ENCODE peak calls at places on chromosome 20, in nine cellular contexts. One of them, this sample, is unnamed.
A peak's percentile ranks its signal among the peaks of the same experiment; 100 is the strongest.

GRCh38 chr20:64164123-64164836 is at the start of gene MYT1:
- DNase-seq in IMR-90: no peak
- DNase-seq in GM23338: no peak
- DNase-seq in left lung: no peak
- DNase-seq in astrocyte of the spinal cord: no peak
- DNase-seq in NT2/D1: no peak
- DNase-seq in HCT116: no peak
- DNase-seq in neural progenitor cell: no peak
- DNase-seq in testis: no peak
- DNase-seq in this sample: peak; percentile 56

GRCh38 chr20:62885808-62886708 is 24.4 kb upstream of the TCFL5 start:
- DNase-seq in astrocyte of the spinal cord: no peak
- DNase-seq in left lung: peak; percentile 62
- DNase-seq in NT2/D1: no peak
- DNase-seq in GM23338: no peak
- DNase-seq in IMR-90: no peak
- DNase-seq in testis: no peak
- DNase-seq in neural progenitor cell: no peak
- DNase-seq in HCT116: no peak
- DNase-seq in this sample: no peak

GRCh38 chr20:17794400-17794799 is 94.6 kb downstream of the BANF2 start:
- DNase-seq in GM23338: no peak
- DNase-seq in testis: no peak
- DNase-seq in astrocyte of the spinal cord: no peak
- DNase-seq in IMR-90: no peak
- DNase-seq in left lung: no peak
- DNase-seq in NT2/D1: no peak
- DNase-seq in neural progenitor cell: no peak
- DNase-seq in HCT116: no peak
- DNase-seq in this sample: no peak

GRCh38 chr20:32112862-32113261 is 3.3 kb downstream of the TM9SF4 start:
- DNase-seq in GM23338: no peak
- DNase-seq in NT2/D1: no peak
- DNase-seq in testis: peak; percentile 28
- DNase-seq in HCT116: no peak
- DNase-seq in neural progenitor cell: no peak
- DNase-seq in astrocyte of the spinal cord: no peak
- DNase-seq in left lung: no peak
- DNase-seq in IMR-90: no peak
- DNase-seq in this sample: no peak

GRCh38 chr20:21027569-21027968 is 78.6 kb downstream of the LINC00237 start:
- DNase-seq in NT2/D1: peak; percentile 38
- DNase-seq in neural progenitor cell: peak; percentile 63
- DNase-seq in left lung: no peak
- DNase-seq in testis: no peak
- DNase-seq in astrocyte of the spinal cord: no peak
- DNase-seq in GM23338: peak; percentile 87
- DNase-seq in IMR-90: no peak
- DNase-seq in HCT116: peak; percentile 54
- DNase-seq in this sample: peak; percentile 15

GRCh38 chr20:57698867-57699275 is 10.9 kb downstream of the PMEPA1 start:
- DNase-seq in HCT116: no peak
- DNase-seq in GM23338: no peak
- DNase-seq in left lung: no peak
- DNase-seq in neural progenitor cell: no peak
- DNase-seq in IMR-90: no peak
- DNase-seq in NT2/D1: no peak
- DNase-seq in astrocyte of the spinal cord: no peak
- DNase-seq in testis: no peak
- DNase-seq in this sample: no peak

GRCh38 chr20:3121271-3121911 is 36.9 kb upstream of the AVP start:
- DNase-seq in GM23338: no peak
- DNase-seq in astrocyte of the spinal cord: no peak
- DNase-seq in IMR-90: no peak
- DNase-seq in testis: no peak
- DNase-seq in HCT116: no peak
- DNase-seq in NT2/D1: no peak
- DNase-seq in neural progenitor cell: no peak
- DNase-seq in left lung: no peak
- DNase-seq in this sample: no peak

GRCh38 chr20:2234788-2235187 is 61.0 kb upstream of the TGM3 start:
- DNase-seq in NT2/D1: peak; percentile 63
- DNase-seq in astrocyte of the spinal cord: peak; percentile 44
- DNase-seq in neural progenitor cell: peak; percentile 53
- DNase-seq in HCT116: no peak
- DNase-seq in left lung: no peak
- DNase-seq in GM23338: peak; percentile 77
- DNase-seq in testis: no peak
- DNase-seq in IMR-90: no peak
- DNase-seq in this sample: no peak

GRCh38 chr20:57659789-57660509 is 39.7 kb upstream of the ZBP1 start:
- DNase-seq in left lung: peak; percentile 61
- DNase-seq in testis: peak; percentile 7
- DNase-seq in IMR-90: no peak
- DNase-seq in NT2/D1: no peak
- DNase-seq in GM23338: no peak
- DNase-seq in astrocyte of the spinal cord: no peak
- DNase-seq in HCT116: no peak
- DNase-seq in neural progenitor cell: no peak
- DNase-seq in this sample: no peak

GRCh38 chr20:50191566-50192363 is 1.1 kb downstream of the CEBPB start:
- DNase-seq in left lung: peak; percentile 87
- DNase-seq in neural progenitor cell: peak; percentile 84
- DNase-seq in GM23338: peak; percentile 78
- DNase-seq in NT2/D1: no peak
- DNase-seq in testis: peak; percentile 66
- DNase-seq in HCT116: no peak
- DNase-seq in astrocyte of the spinal cord: peak; percentile 56
- DNase-seq in IMR-90: peak; percentile 28
- DNase-seq in this sample: peak; percentile 51

GRCh38 chr20:54208492-54209044 is 681 bp downstream of the PFDN4 start:
- DNase-seq in NT2/D1: no peak
- DNase-seq in IMR-90: peak; percentile 63
- DNase-seq in neural progenitor cell: peak; percentile 38
- DNase-seq in testis: peak; percentile 53
- DNase-seq in GM23338: peak; percentile 45
- DNase-seq in astrocyte of the spinal cord: peak; percentile 58
- DNase-seq in HCT116: no peak
- DNase-seq in left lung: no peak
- DNase-seq in this sample: peak; percentile 19

GRCh38 chr20:46757754-46758678 is 48.6 kb downstream of the SLC2A10 start:
- DNase-seq in IMR-90: peak; percentile 60
- DNase-seq in GM23338: peak; percentile 81
- DNase-seq in left lung: no peak
- DNase-seq in astrocyte of the spinal cord: peak; percentile 55
- DNase-seq in NT2/D1: peak; percentile 58
- DNase-seq in neural progenitor cell: peak; percentile 76
- DNase-seq in testis: peak; percentile 75
- DNase-seq in HCT116: peak; percentile 48
- DNase-seq in this sample: peak; percentile 74

GRCh38 chr20:63264519-63264918 is 8.1 kb upstream of the ARFGAP1 start:
- DNase-seq in NT2/D1: no peak
- DNase-seq in IMR-90: no peak
- DNase-seq in HCT116: no peak
- DNase-seq in GM23338: no peak
- DNase-seq in neural progenitor cell: no peak
- DNase-seq in left lung: no peak
- DNase-seq in testis: no peak
- DNase-seq in astrocyte of the spinal cord: no peak
- DNase-seq in this sample: no peak

GRCh38 chr20:46520540-46520939 is 7.2 kb upstream of the ZNF334 start:
- DNase-seq in neural progenitor cell: no peak
- DNase-seq in IMR-90: no peak
- DNase-seq in GM23338: no peak
- DNase-seq in NT2/D1: no peak
- DNase-seq in HCT116: no peak
- DNase-seq in testis: no peak
- DNase-seq in left lung: no peak
- DNase-seq in astrocyte of the spinal cord: no peak
- DNase-seq in this sample: no peak

GRCh38 chr20:61692476-61692875 is 373.2 kb downstream of the TAF4 start:
- DNase-seq in GM23338: no peak
- DNase-seq in neural progenitor cell: no peak
- DNase-seq in IMR-90: no peak
- DNase-seq in HCT116: no peak
- DNase-seq in NT2/D1: no peak
- DNase-seq in astrocyte of the spinal cord: no peak
- DNase-seq in left lung: no peak
- DNase-seq in testis: no peak
- DNase-seq in this sample: no peak

GRCh38 chr20:32589769-32590168 is 4.6 kb upstream of the NOL4L start:
- DNase-seq in left lung: no peak
- DNase-seq in testis: no peak
- DNase-seq in astrocyte of the spinal cord: no peak
- DNase-seq in neural progenitor cell: no peak
- DNase-seq in HCT116: no peak
- DNase-seq in IMR-90: no peak
- DNase-seq in NT2/D1: no peak
- DNase-seq in GM23338: no peak
- DNase-seq in this sample: no peak

GRCh38 chr20:17663486-17663885 is 18.6 kb downstream of the RRBP1 start:
- DNase-seq in GM23338: peak; percentile 32
- DNase-seq in left lung: no peak
- DNase-seq in NT2/D1: no peak
- DNase-seq in testis: no peak
- DNase-seq in astrocyte of the spinal cord: peak; percentile 68
- DNase-seq in neural progenitor cell: peak; percentile 70
- DNase-seq in HCT116: no peak
- DNase-seq in IMR-90: peak; percentile 42
- DNase-seq in this sample: no peak

DNA sequence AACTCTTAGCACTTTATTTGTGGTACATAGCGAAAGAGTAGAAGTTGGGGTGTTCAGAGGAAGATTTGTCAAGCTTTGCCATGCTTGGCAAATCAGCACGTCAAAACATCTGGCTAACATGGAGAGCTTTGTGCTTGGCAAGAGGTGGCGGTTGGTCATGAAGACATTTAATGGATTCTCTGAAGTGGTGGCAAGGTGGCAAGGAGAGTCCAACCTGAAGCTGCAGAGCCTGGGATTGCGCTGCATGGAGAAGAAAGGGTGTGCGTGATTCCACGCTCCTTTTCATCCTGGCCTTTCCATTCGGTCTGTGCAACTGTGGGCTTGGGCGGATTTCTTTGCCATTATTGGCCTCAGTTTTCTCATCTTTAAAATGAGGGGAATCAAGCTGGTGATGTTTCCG is 3.1 kb downstream of the PYGB start:
- DNase-seq in left lung: no peak
- DNase-seq in IMR-90: no peak
- DNase-seq in testis: peak; percentile 10
- DNase-seq in NT2/D1: no peak
- DNase-seq in neural progenitor cell: no peak
- DNase-seq in GM23338: no peak
- DNase-seq in HCT116: no peak
- DNase-seq in astrocyte of the spinal cord: no peak
- DNase-seq in this sample: peak; percentile 6
- H3K4me3 ChIP-seq in left lung: no peak overlapping the region
- H3K4me3 ChIP-seq in IMR-90: no peak overlapping the region
- H3K4me3 ChIP-seq in testis: no peak overlapping the region
- H3K4me3 ChIP-seq in NT2/D1: no peak overlapping the region
- H3K4me3 ChIP-seq in neural progenitor cell: peak overlapping the region; percentile 11
- H3K4me3 ChIP-seq in GM23338: no peak overlapping the region
- H3K4me3 ChIP-seq in HCT116: no peak overlapping the region
- H3K4me3 ChIP-seq in astrocyte of the spinal cord: peak overlapping the region; percentile 93
- H3K4me3 ChIP-seq in this sample: no peak overlapping the region

GRCh38 chr20:48751871-48752270 is 75.9 kb downstream of the PREX1 start:
- DNase-seq in testis: no peak
- DNase-seq in left lung: no peak
- DNase-seq in HCT116: no peak
- DNase-seq in NT2/D1: no peak
- DNase-seq in IMR-90: no peak
- DNase-seq in astrocyte of the spinal cord: no peak
- DNase-seq in GM23338: no peak
- DNase-seq in neural progenitor cell: no peak
- DNase-seq in this sample: no peak
- H3K4me3 ChIP-seq in testis: no peak overlapping the region
- H3K4me3 ChIP-seq in left lung: no peak overlapping the region
- H3K4me3 ChIP-seq in HCT116: no peak overlapping the region
- H3K4me3 ChIP-seq in NT2/D1: no peak overlapping the region
- H3K4me3 ChIP-seq in IMR-90: no peak overlapping the region
- H3K4me3 ChIP-seq in astrocyte of the spinal cord: no peak overlapping the region
- H3K4me3 ChIP-seq in GM23338: no peak overlapping the region
- H3K4me3 ChIP-seq in neural progenitor cell: no peak overlapping the region
- H3K4me3 ChIP-seq in this sample: no peak overlapping the region

GRCh38 chr20:460707-461106 is 1.6 kb downstream of the TBC1D20 start:
- DNase-seq in neural progenitor cell: no peak
- DNase-seq in left lung: no peak
- DNase-seq in GM23338: no peak
- DNase-seq in HCT116: no peak
- DNase-seq in IMR-90: no peak
- DNase-seq in testis: peak; percentile 68
- DNase-seq in NT2/D1: no peak
- DNase-seq in astrocyte of the spinal cord: no peak
- DNase-seq in this sample: no peak
- H3K4me3 ChIP-seq in neural progenitor cell: peak overlapping the region; percentile 79
- H3K4me3 ChIP-seq in left lung: peak overlapping the region; percentile 89
- H3K4me3 ChIP-seq in GM23338: no peak overlapping the region
- H3K4me3 ChIP-seq in HCT116: no peak overlapping the region
- H3K4me3 ChIP-seq in IMR-90: peak overlapping the region; percentile 7
- H3K4me3 ChIP-seq in testis: no peak overlapping the region
- H3K4me3 ChIP-seq in NT2/D1: no peak overlapping the region
- H3K4me3 ChIP-seq in astrocyte of the spinal cord: peak overlapping the region; percentile 84
- H3K4me3 ChIP-seq in this sample: no peak overlapping the region

DNA sequence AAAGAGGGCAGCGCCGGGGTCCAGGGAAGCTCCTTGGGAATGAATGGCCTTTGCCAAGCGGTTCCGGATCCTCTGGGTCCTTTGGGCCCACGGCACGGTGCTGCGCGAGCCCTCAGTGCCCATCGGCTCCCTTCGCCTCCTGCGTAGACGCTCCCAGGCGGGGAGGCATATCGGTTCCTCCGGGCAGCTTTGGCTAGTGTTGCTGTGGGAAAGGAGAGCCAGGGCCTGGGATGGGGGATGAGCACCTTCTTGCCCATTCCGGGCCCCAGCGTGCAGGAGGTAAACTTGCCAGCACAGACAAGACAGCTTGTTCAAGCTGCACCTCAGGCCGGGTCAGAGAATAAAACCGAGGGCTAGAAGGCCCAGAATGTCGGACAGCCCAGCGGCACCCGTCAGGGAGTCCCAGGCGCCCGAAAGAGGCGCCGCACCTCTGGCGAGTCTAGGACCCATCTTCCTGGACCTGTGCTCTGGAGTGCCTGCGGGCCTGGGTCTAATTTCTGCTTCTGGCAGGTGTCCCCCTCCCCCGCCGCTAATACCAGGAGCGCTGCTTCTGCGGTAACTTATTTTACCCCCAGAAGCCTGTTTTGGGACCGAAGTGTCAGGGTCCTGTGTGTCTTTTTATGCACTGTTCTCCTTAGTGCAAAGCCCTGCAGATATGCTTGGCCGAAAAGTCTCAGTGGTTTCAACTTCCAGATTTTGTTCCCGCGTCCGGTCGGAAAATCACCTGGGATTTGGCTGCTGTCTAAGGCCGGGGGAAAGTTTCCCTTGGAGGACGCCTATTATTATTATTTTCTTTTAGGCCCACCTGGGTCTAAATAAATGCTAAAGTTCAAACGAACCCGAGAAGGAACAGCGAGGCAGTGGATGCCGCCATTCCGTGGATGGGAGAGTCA is 1.7 kb upstream of the TFAP2C start:
- DNase-seq in HCT116: no peak
- DNase-seq in IMR-90: no peak
- DNase-seq in left lung: no peak
- DNase-seq in GM23338: peak; percentile 35
- DNase-seq in neural progenitor cell: peak; percentile 40
- DNase-seq in NT2/D1: no peak
- DNase-seq in testis: no peak
- DNase-seq in astrocyte of the spinal cord: no peak
- DNase-seq in this sample: no peak
- H3K4me3 ChIP-seq in HCT116: no peak overlapping the region
- H3K4me3 ChIP-seq in IMR-90: no peak overlapping the region
- H3K4me3 ChIP-seq in left lung: no peak overlapping the region
- H3K4me3 ChIP-seq in GM23338: peak overlapping the region; percentile 95
- H3K4me3 ChIP-seq in neural progenitor cell: peak overlapping the region; percentile 47
- H3K4me3 ChIP-seq in NT2/D1: peak overlapping the region; percentile 86
- H3K4me3 ChIP-seq in testis: no peak overlapping the region
- H3K4me3 ChIP-seq in astrocyte of the spinal cord: no peak overlapping the region
- H3K4me3 ChIP-seq in this sample: no peak overlapping the region

This sample was measured in WERI-Rb-1.